ENCODE peak calls at places on chromosomes 7 and 10, in seven cellular contexts. N, C, F, O, L, A and E are unnamed samples.

GRCh38 chr7:114048386-114049235 is 129.8 kb upstream of the PPP1R3A start:
- DNase-seq in F (peak; percentile 42), N (no peak), C (peak; percentile 23), O (no peak), L (peak; percentile 61), A (no peak), E (no peak)

GRCh38 chr10:101110856-101111523 is 20.1 kb upstream of the TLX1 start:
- DNase-seq in N (no peak), A (no peak), L (peak; percentile 48), F (no peak), O (no peak), C (no peak), E (peak; percentile 53)

GRCh38 chr7:156652886-156653568 is 12.5 kb downstream of the RNF32 start:
- DNase-seq in L (no peak), O (no peak), A (no peak), C (peak; percentile 62), F (no peak), N (no peak), E (no peak)

GRCh38 chr7:82507976-82508677 is 64.5 kb upstream of the CACNA2D1 start:
- DNase-seq in L (no peak), O (no peak), A (no peak), N (peak; percentile 54), C (no peak), F (no peak), E (peak; percentile 66)

GRCh38 chr7:51123322-51124021 is 193.1 kb downstream of the COBL start:
- DNase-seq in F (peak; percentile 38), C (peak; percentile 79), L (peak; percentile 91), O (no peak), N (peak; percentile 19), A (no peak), E (no peak)

GRCh38 chr10:114681542-114681941 is 23.5 kb upstream of the ABLIM1 start:
- DNase-seq in C (peak; percentile 31), F (peak; percentile 28), O (no peak), L (no peak), N (no peak), A (no peak), E (no peak)

GRCh38 chr7:101245147-101245668 is 327 bp upstream of the FIS1 start:
- DNase-seq in L (no peak), C (no peak), A (no peak), O (no peak), F (no peak), N (no peak), E (no peak)

GRCh38 chr7:101094791-101095375 is 9.6 kb downstream of the TRIM56 start:
- DNase-seq in C (peak; percentile 67), O (peak; percentile 83), A (no peak), N (peak; percentile 92), L (peak; percentile 97), F (peak; percentile 60), E (peak; percentile 72)

GRCh38 chr7:36667007-36667406 is 57.3 kb downstream of the AOAH start:
- DNase-seq in N (no peak), A (no peak), L (no peak), F (no peak), C (no peak), O (no peak), E (no peak)

GRCh38 chr7:116576350-116577319 is 51.8 kb downstream of the CAV1 start:
- DNase-seq in F (peak; percentile 92), N (no peak), A (no peak), L (no peak), C (peak; percentile 98), O (no peak), E (no peak)

GRCh38 chr10:111207525-111207924 is 130.7 kb downstream of the ADRA2A start:
- DNase-seq in N (peak; percentile 47), L (peak; percentile 27), A (no peak), O (no peak), C (no peak), F (no peak), E (no peak)

GRCh38 chr10:131694963-131695813 is 205.6 kb upstream of the PPP2R2D start:
- DNase-seq in A (no peak), F (no peak), C (no peak), O (no peak), L (no peak), N (no peak), E (peak; percentile 24)

GRCh38 chr10:98365698-98366530 is 49.1 kb downstream of the PYROXD2 start:
- DNase-seq in A (no peak), O (no peak), N (no peak), C (no peak), L (no peak), F (no peak), E (no peak)

DNA sequence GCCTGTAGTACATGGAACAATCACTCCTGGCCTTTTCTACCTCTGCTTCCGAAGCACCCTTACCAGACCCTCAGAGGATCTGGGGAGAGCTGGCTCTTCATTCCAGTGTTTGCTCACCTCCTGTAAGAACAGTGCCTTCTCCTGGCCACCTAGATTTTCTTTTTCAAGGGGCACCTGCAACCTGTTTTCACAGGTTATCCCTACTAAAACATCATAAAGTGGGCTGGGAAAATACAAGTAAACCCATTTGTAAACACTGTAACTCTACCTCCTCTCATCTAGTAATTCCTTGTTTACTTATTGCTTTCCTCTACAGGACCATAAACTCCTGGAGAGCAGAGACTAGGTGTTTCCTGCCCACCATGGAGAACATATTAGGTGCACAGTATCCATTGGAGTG is 1.1 kb downstream of the PIK3AP1 start:
- DNase-seq in C (no peak), N (no peak), L (no peak), F (no peak), A (no peak), O (peak; percentile 2), E (no peak)
- H3K18ac ChIP-seq in C (no peak overlapping the region), N (no peak overlapping the region), L (no peak overlapping the region), F (no peak overlapping the region), A (no peak overlapping the region), O (no peak overlapping the region), E (no peak overlapping the region)

GRCh38 chr7:18541871-18542212 is 46.3 kb downstream of the HDAC9 start:
- DNase-seq in O (no peak), A (no peak), L (no peak), F (no peak), C (no peak), N (no peak), E (no peak)
- H3K9ac ChIP-seq in O (no peak overlapping the region), A (no peak overlapping the region), L (no peak overlapping the region), F (peak overlapping the region; percentile 48), C (peak overlapping the region; percentile 58), N (no peak overlapping the region), E (no peak overlapping the region)

GRCh38 chr10:103745264-103746247 is 109.8 kb downstream of the SH3PXD2A start:
- DNase-seq in O (peak; percentile 53), A (no peak), L (peak; percentile 94), C (peak; percentile 44), F (no peak), N (no peak), E (peak; percentile 56)

GRCh38 chr10:103739039-103739764 is 116.2 kb downstream of the SH3PXD2A start:
- DNase-seq in O (peak; percentile 84), L (peak; percentile 40), F (peak; percentile 99), N (no peak), C (peak; percentile 98), A (peak; percentile 30), E (no peak)

GRCh38 chr10:103746598-103746997 is 108.8 kb downstream of the SH3PXD2A start:
- DNase-seq in O (no peak), A (no peak), L (no peak), C (no peak), F (no peak), N (no peak), E (no peak)

GRCh38 chr10:103740683-103741082 is 114.7 kb downstream of the SH3PXD2A start:
- DNase-seq in O (no peak), C (no peak), L (no peak), F (no peak), N (no peak), A (no peak), E (no peak)

GRCh38 chr10:103742779-103743178 is 112.6 kb downstream of the SH3PXD2A start:
- DNase-seq in F (no peak), L (no peak), O (no peak), N (no peak), A (no peak), C (no peak), E (no peak)
- H3K4me1 ChIP-seq in F (peaks cover 23% of the 10 kb centered on the region), L (peaks cover 43% of the 10 kb centered on the region), O (peaks cover 2% of the 10 kb centered on the region), N (no peaks in the 10 kb centered on the region), A (peaks cover 19% of the 10 kb centered on the region), C (peaks cover 22% of the 10 kb centered on the region), E (no peaks in the 10 kb centered on the region)

GRCh38 chr10:12938271-12938670 is 63.2 kb downstream of the CCDC3 start:
- DNase-seq in L (no peak), C (no peak), F (no peak), N (no peak), A (no peak), O (no peak), E (no peak)

GRCh38 chr10:12941966-12942365 is 59.5 kb downstream of the CCDC3 start:
- DNase-seq in N (no peak), L (no peak), O (no peak), C (no peak), F (no peak), A (no peak), E (no peak)

GRCh38 chr10:12940791-12941190 is 60.7 kb downstream of the CCDC3 start:
- DNase-seq in C (no peak), A (no peak), L (no peak), F (no peak), O (peak; percentile 28), N (no peak), E (no peak)

GRCh38 chr10:12934777-12935176 is 66.7 kb downstream of the CCDC3 start:
- DNase-seq in N (no peak), A (no peak), L (peak; percentile 73), F (peak; percentile 82), C (peak; percentile 46), O (no peak), E (no peak)

DNA sequence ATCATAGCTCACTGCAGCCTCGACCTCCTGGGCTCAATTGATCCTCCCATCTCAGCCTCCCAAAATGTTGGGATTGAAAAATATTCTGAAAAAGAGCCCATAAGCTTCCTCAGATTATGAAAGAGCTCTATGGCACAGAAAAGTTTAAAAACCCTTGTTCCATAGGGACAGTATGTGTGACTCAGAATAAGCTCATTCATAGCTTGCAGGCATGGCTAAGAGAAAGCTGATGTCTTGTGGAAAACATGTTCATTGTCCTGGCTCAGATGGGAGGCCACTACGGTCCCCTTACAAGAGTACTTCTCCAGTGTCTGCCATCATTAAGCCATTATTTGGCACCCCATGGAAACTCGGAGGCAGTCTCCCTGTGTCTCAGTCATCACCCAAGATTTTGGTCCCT is 64.0 kb downstream of the CCDC3 start:
- DNase-seq in O (no peak), L (peak; percentile 4), C (no peak), N (no peak), A (no peak), F (peak; percentile 23), E (no peak)
- H3K18ac ChIP-seq in O (no peak overlapping the region), L (no peak overlapping the region), C (no peak overlapping the region), N (no peak overlapping the region), A (no peak overlapping the region), F (no peak overlapping the region), E (no peak overlapping the region)